ENCODE peak calls at places on chromosomes 7 and 10, in seven cellular contexts. One of them, this sample, is unnamed.
A peak's percentile ranks its signal among the peaks of the same experiment; 100 is the strongest.

GRCh38 chr7:132773527-132773956 is 197.3 kb upstream of the PLXNA4 start:
- DNase-seq in breast epithelium: no peak
- DNase-seq in CD4-positive, alpha-beta T cell: no peak
- DNase-seq in right lobe of liver: no peak
- DNase-seq in A549: no peak
- DNase-seq in GM23248: peak; percentile 59
- DNase-seq in ascending aorta: no peak
- DNase-seq in this sample: no peak

GRCh38 chr10:12564173-12564572 is 214.8 kb downstream of the CAMK1D start:
- DNase-seq in breast epithelium: no peak
- DNase-seq in CD4-positive, alpha-beta T cell: no peak
- DNase-seq in right lobe of liver: no peak
- DNase-seq in A549: no peak
- DNase-seq in GM23248: peak; percentile 25
- DNase-seq in ascending aorta: no peak
- DNase-seq in this sample: no peak

GRCh38 chr7:123343611-123344010 is 143.8 kb upstream of the SLC13A1 start:
- DNase-seq in breast epithelium: no peak
- DNase-seq in CD4-positive, alpha-beta T cell: no peak
- DNase-seq in right lobe of liver: no peak
- DNase-seq in A549: no peak
- DNase-seq in GM23248: no peak
- DNase-seq in ascending aorta: no peak
- DNase-seq in this sample: no peak

GRCh38 chr7:38215734-38216670 is 38.0 kb downstream of the STARD3NL start:
- DNase-seq in breast epithelium: peak; percentile 44
- DNase-seq in CD4-positive, alpha-beta T cell: peak; percentile 67
- DNase-seq in right lobe of liver: peak; percentile 67
- DNase-seq in A549: peak; percentile 78
- DNase-seq in GM23248: peak; percentile 77
- DNase-seq in ascending aorta: peak; percentile 51
- DNase-seq in this sample: peak; percentile 52

GRCh38 chr7:92417913-92418312 is 29.4 kb upstream of the GATAD1 start:
- DNase-seq in breast epithelium: no peak
- DNase-seq in CD4-positive, alpha-beta T cell: no peak
- DNase-seq in right lobe of liver: no peak
- DNase-seq in A549: no peak
- DNase-seq in GM23248: no peak
- DNase-seq in ascending aorta: no peak
- DNase-seq in this sample: no peak

GRCh38 chr10:8061274-8062211 is 7.1 kb downstream of the GATA3 start:
- DNase-seq in breast epithelium: no peak
- DNase-seq in CD4-positive, alpha-beta T cell: peak; percentile 40
- DNase-seq in right lobe of liver: no peak
- DNase-seq in A549: no peak
- DNase-seq in GM23248: no peak
- DNase-seq in ascending aorta: no peak
- DNase-seq in this sample: no peak

GRCh38 chr7:124284937-124285336 is 252.1 kb upstream of the TMEM229A start:
- DNase-seq in breast epithelium: no peak
- DNase-seq in CD4-positive, alpha-beta T cell: no peak
- DNase-seq in right lobe of liver: no peak
- DNase-seq in A549: no peak
- DNase-seq in GM23248: no peak
- DNase-seq in ascending aorta: no peak
- DNase-seq in this sample: no peak

GRCh38 chr10:79260803-79261740 is 86.2 kb upstream of the PPIF start:
- DNase-seq in breast epithelium: no peak
- DNase-seq in CD4-positive, alpha-beta T cell: no peak
- DNase-seq in right lobe of liver: no peak
- DNase-seq in A549: no peak
- DNase-seq in GM23248: no peak
- DNase-seq in ascending aorta: no peak
- DNase-seq in this sample: no peak

GRCh38 chr7:30987178-30987577 is 23.4 kb downstream of the GHRHR start:
- DNase-seq in breast epithelium: no peak
- DNase-seq in CD4-positive, alpha-beta T cell: no peak
- DNase-seq in right lobe of liver: no peak
- DNase-seq in A549: no peak
- DNase-seq in GM23248: no peak
- DNase-seq in ascending aorta: no peak
- DNase-seq in this sample: no peak

GRCh38 chr10:97075961-97076525 is 109.7 kb downstream of the SLIT1 start:
- DNase-seq in breast epithelium: no peak
- DNase-seq in CD4-positive, alpha-beta T cell: no peak
- DNase-seq in right lobe of liver: no peak
- DNase-seq in A549: no peak
- DNase-seq in GM23248: no peak
- DNase-seq in ascending aorta: no peak
- DNase-seq in this sample: no peak

GRCh38 chr10:44931621-44932337 is 20.6 kb downstream of the TMEM72 start:
- DNase-seq in breast epithelium: no peak
- DNase-seq in CD4-positive, alpha-beta T cell: no peak
- DNase-seq in right lobe of liver: no peak
- DNase-seq in A549: no peak
- DNase-seq in GM23248: no peak
- DNase-seq in ascending aorta: no peak
- DNase-seq in this sample: no peak

GRCh38 chr7:132160525-132161230 is 415.6 kb downstream of the PLXNA4 start:
- DNase-seq in breast epithelium: no peak
- DNase-seq in CD4-positive, alpha-beta T cell: no peak
- DNase-seq in right lobe of liver: no peak
- DNase-seq in A549: no peak
- DNase-seq in GM23248: peak; percentile 8
- DNase-seq in ascending aorta: no peak
- DNase-seq in this sample: no peak

GRCh38 chr7:80287400-80288174 is 153.0 kb downstream of the GNAI1 start:
- DNase-seq in breast epithelium: no peak
- DNase-seq in CD4-positive, alpha-beta T cell: no peak
- DNase-seq in right lobe of liver: no peak
- DNase-seq in A549: no peak
- DNase-seq in GM23248: no peak
- DNase-seq in ascending aorta: no peak
- DNase-seq in this sample: no peak

GRCh38 chr10:12708921-12709320 is 292.6 kb downstream of the CCDC3 start:
- DNase-seq in breast epithelium: no peak
- DNase-seq in CD4-positive, alpha-beta T cell: no peak
- DNase-seq in right lobe of liver: no peak
- DNase-seq in A549: peak; percentile 58
- DNase-seq in GM23248: peak; percentile 60
- DNase-seq in ascending aorta: no peak
- DNase-seq in this sample: no peak

GRCh38 chr7:67359900-67360299 is 363.3 kb downstream of the TYW1 start:
- DNase-seq in breast epithelium: no peak
- DNase-seq in CD4-positive, alpha-beta T cell: no peak
- DNase-seq in right lobe of liver: no peak
- DNase-seq in A549: no peak
- DNase-seq in GM23248: no peak
- DNase-seq in ascending aorta: no peak
- DNase-seq in this sample: no peak
- H3K27ac ChIP-seq in breast epithelium: no peak overlapping the region
- H3K27ac ChIP-seq in CD4-positive, alpha-beta T cell: no peak overlapping the region
- H3K27ac ChIP-seq in right lobe of liver: no peak overlapping the region
- H3K27ac ChIP-seq in A549: no peak overlapping the region
- H3K27ac ChIP-seq in GM23248: no peak overlapping the region
- H3K27ac ChIP-seq in ascending aorta: no peak overlapping the region
- H3K27ac ChIP-seq in this sample: no peak overlapping the region

GRCh38 chr7:77542895-77543294 is 5.8 kb downstream of the PTPN12 start:
- DNase-seq in breast epithelium: no peak
- DNase-seq in CD4-positive, alpha-beta T cell: no peak
- DNase-seq in right lobe of liver: no peak
- DNase-seq in A549: no peak
- DNase-seq in GM23248: no peak
- DNase-seq in ascending aorta: no peak
- DNase-seq in this sample: no peak
- H3K27ac ChIP-seq in breast epithelium: peak overlapping the region; percentile 50
- H3K27ac ChIP-seq in CD4-positive, alpha-beta T cell: no peak overlapping the region
- H3K27ac ChIP-seq in right lobe of liver: no peak overlapping the region
- H3K27ac ChIP-seq in A549: no peak overlapping the region
- H3K27ac ChIP-seq in GM23248: peak overlapping the region; percentile 58
- H3K27ac ChIP-seq in ascending aorta: no peak overlapping the region
- H3K27ac ChIP-seq in this sample: no peak overlapping the region

DNA sequence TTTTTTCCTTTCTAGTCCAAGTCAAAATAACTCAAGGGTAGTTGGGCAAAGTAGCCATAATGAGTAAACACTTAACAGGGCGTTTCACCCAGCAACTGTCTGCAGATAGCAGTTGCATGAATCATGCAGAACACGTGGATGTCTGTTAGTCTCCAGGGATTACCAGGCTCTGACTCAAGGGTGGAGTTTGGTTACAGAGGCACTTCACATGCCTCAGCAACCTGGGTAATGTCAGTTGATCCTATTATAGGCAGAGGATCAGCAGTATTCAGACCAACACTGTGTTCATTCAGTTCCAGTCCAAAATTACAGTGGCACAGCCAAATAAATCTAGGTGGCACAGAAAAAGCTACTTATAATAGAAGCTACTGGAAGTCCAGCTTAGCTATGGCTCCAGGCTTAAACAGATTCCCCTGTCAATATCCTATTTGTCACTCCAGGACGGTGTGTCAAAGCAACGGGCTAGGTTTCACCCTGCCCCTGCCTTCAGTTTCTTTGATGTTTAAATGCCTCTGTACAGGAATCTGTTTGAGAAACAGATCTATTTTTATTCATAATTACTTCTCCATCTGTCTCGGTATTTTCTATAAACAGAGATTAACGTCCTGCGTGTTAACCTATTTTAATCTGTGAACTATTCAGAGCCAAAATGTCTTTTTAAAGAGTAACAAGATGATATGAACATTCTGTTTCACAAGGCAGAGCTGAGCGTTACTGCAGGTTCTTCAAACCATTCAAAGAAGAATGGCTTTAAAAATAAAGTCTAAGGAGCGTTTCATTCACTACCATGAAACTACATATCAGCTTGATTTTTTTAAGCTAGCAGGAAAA is 162.6 kb upstream of the AKR1E2 start:
- DNase-seq in breast epithelium: peak; percentile 89
- DNase-seq in CD4-positive, alpha-beta T cell: no peak
- DNase-seq in right lobe of liver: peak; percentile 71
- DNase-seq in A549: peak; percentile 98
- DNase-seq in GM23248: peak; percentile 99
- DNase-seq in ascending aorta: peak; percentile 43
- DNase-seq in this sample: peak; percentile 1
- H3K27ac ChIP-seq in breast epithelium: peak overlapping the region; percentile 91
- H3K27ac ChIP-seq in CD4-positive, alpha-beta T cell: no peak overlapping the region
- H3K27ac ChIP-seq in right lobe of liver: peak overlapping the region; percentile 31
- H3K27ac ChIP-seq in A549: peak overlapping the region; percentile 92
- H3K27ac ChIP-seq in GM23248: peak overlapping the region; percentile 100
- H3K27ac ChIP-seq in ascending aorta: peak overlapping the region; percentile 94
- H3K27ac ChIP-seq in this sample: no peak overlapping the region

GRCh38 chr7:98707076-98707475 is 90.0 kb downstream of the NPTX2 start:
- DNase-seq in breast epithelium: no peak
- DNase-seq in CD4-positive, alpha-beta T cell: no peak
- DNase-seq in right lobe of liver: no peak
- DNase-seq in A549: no peak
- DNase-seq in GM23248: no peak
- DNase-seq in ascending aorta: no peak
- DNase-seq in this sample: no peak

GRCh38 chr7:98701372-98701771 is 84.3 kb downstream of the NPTX2 start:
- DNase-seq in breast epithelium: no peak
- DNase-seq in CD4-positive, alpha-beta T cell: no peak
- DNase-seq in right lobe of liver: no peak
- DNase-seq in A549: no peak
- DNase-seq in GM23248: no peak
- DNase-seq in ascending aorta: no peak
- DNase-seq in this sample: no peak

GRCh38 chr7:98703916-98704315 is 86.8 kb downstream of the NPTX2 start:
- DNase-seq in breast epithelium: no peak
- DNase-seq in CD4-positive, alpha-beta T cell: no peak
- DNase-seq in right lobe of liver: no peak
- DNase-seq in A549: no peak
- DNase-seq in GM23248: no peak
- DNase-seq in ascending aorta: no peak
- DNase-seq in this sample: no peak

GRCh38 chr7:98702021-98702420 is 84.9 kb downstream of the NPTX2 start:
- DNase-seq in breast epithelium: no peak
- DNase-seq in CD4-positive, alpha-beta T cell: no peak
- DNase-seq in right lobe of liver: no peak
- DNase-seq in A549: no peak
- DNase-seq in GM23248: no peak
- DNase-seq in ascending aorta: no peak
- DNase-seq in this sample: no peak

DNA sequence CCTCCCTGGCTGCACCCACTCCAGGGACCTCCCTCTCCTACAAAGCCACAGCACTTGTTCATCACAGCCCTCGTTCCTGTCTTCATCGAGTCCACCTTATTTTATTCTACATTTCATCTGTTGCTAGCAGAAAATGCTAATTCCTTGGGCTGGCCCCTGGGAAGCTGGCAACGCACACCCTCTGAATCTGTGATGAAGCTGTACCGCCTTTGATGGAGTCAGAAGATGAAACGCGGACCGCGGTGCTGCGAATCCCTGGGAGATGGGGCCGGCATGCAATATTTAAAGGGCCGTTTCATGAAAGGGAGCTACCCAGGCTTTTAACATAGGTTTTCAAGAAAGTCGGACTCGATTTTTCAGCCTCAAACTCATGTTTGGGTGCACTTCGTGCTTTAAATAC is 88.5 kb downstream of the NPTX2 start:
- DNase-seq in breast epithelium: no peak
- DNase-seq in CD4-positive, alpha-beta T cell: no peak
- DNase-seq in right lobe of liver: no peak
- DNase-seq in A549: no peak
- DNase-seq in GM23248: no peak
- DNase-seq in ascending aorta: no peak
- DNase-seq in this sample: no peak
- H3K27ac ChIP-seq in breast epithelium: no peak overlapping the region
- H3K27ac ChIP-seq in CD4-positive, alpha-beta T cell: no peak overlapping the region
- H3K27ac ChIP-seq in right lobe of liver: no peak overlapping the region
- H3K27ac ChIP-seq in A549: no peak overlapping the region
- H3K27ac ChIP-seq in GM23248: no peak overlapping the region
- H3K27ac ChIP-seq in ascending aorta: no peak overlapping the region
- H3K27ac ChIP-seq in this sample: no peak overlapping the region

DNA sequence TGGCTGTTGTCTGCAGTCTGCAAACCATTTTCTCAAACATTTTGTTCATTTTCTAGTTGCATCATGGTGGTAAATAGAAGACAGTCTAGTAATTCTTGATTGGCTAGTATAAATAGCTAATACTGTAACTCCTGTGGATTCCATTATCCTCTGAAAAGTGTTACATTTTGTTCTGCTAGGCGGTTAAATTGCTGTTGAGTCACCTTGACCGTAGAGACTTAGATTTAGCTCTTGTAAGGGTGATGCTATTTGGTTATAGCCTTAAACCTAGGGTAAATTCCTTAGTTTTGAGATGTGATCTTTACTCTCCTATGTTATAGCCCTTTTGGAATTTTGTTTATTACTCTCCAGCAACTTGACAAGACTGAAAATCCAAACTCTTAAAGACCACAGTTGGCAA is 58.8 kb downstream of the SHOC2 start:
- DNase-seq in breast epithelium: no peak
- DNase-seq in CD4-positive, alpha-beta T cell: no peak
- DNase-seq in right lobe of liver: no peak
- DNase-seq in A549: no peak
- DNase-seq in GM23248: peak; percentile 18
- DNase-seq in ascending aorta: no peak
- DNase-seq in this sample: no peak
- H3K27ac ChIP-seq in breast epithelium: no peak overlapping the region
- H3K27ac ChIP-seq in CD4-positive, alpha-beta T cell: no peak overlapping the region
- H3K27ac ChIP-seq in right lobe of liver: no peak overlapping the region
- H3K27ac ChIP-seq in A549: no peak overlapping the region
- H3K27ac ChIP-seq in GM23248: no peak overlapping the region
- H3K27ac ChIP-seq in ascending aorta: no peak overlapping the region
- H3K27ac ChIP-seq in this sample: no peak overlapping the region

This sample was measured in substantia nigra.